ENCODE peak calls at places on chromosomes 7 and 10, in five cellular contexts. V is activated T-cell treated with anti-CD3 and anti-CD28 coated beads, Interleukin-2, amount 50 U/mL, for 24 hours; O is GM12892; Q is frontal cortex; B is AG09319. H is an unnamed sample.

GRCh38 chr7:33590902-33591301 is 314.4 kb upstream of the BMPER start:
- DNase-seq in V (no peak), O (no peak), Q (no peak), B (no peak), H (no peak)

GRCh38 chr10:71970331-71970730 is 6.1 kb downstream of the CHST3 start:
- DNase-seq in V (no peak), O (no peak), Q (no peak), B (no peak), H (no peak)

GRCh38 chr10:80144302-80145131 is 12.0 kb downstream of the PLAC9 start:
- DNase-seq in V (peak; percentile 64), O (no peak), Q (no peak), B (no peak), H (no peak)

GRCh38 chr7:1705339-1705738 is 35.3 kb downstream of the ELFN1 start:
- DNase-seq in V (peak; percentile 7), O (no peak), Q (no peak), B (no peak), H (no peak)

GRCh38 chr10:71225291-71226058 is 13.1 kb downstream of the UNC5B start:
- DNase-seq in V (no peak), O (no peak), Q (peak; percentile 60), B (no peak), H (peak; percentile 61)

GRCh38 chr7:126993626-126994213 is 259.0 kb downstream of the GRM8 start:
- DNase-seq in V (no peak), O (no peak), Q (no peak), B (no peak), H (no peak)

GRCh38 chr10:93299606-93300353 is 182.4 kb downstream of the MYOF start:
- DNase-seq in V (no peak), O (no peak), Q (no peak), B (no peak), H (no peak)

GRCh38 chr7:101868191-101868950 is 50.9 kb downstream of the CUX1 start:
- DNase-seq in V (no peak), O (no peak), Q (no peak), B (no peak), H (no peak)

GRCh38 chr10:34254596-34254995 is 560.5 kb downstream of the PARD3 start:
- DNase-seq in V (no peak), O (no peak), Q (no peak), B (no peak), H (no peak)

GRCh38 chr10:116875897-116876296 is 26.6 kb downstream of the ENO4 start:
- DNase-seq in V (no peak), O (no peak), Q (no peak), B (no peak), H (no peak)

GRCh38 chr7:55540226-55540858 is 32.0 kb downstream of the VOPP1 start:
- DNase-seq in V (no peak), O (no peak), Q (no peak), B (no peak), H (no peak)

GRCh38 chr7:79434098-79434497 is 19.4 kb downstream of the MAGI2 start:
- DNase-seq in V (no peak), O (no peak), Q (no peak), B (no peak), H (no peak)

GRCh38 chr10:123136806-123137642 is 1.3 kb downstream of the HMX3 start:
- DNase-seq in V (peak; percentile 69), O (no peak), Q (no peak), B (no peak), H (no peak)

GRCh38 chr10:89685932-89686331 is 15.5 kb upstream of the KIF20B start:
- DNase-seq in V (no peak), O (no peak), Q (no peak), B (no peak), H (no peak)

GRCh38 chr10:75959209-75959608 is 527.8 kb downstream of the LRMDA start:
- DNase-seq in V (no peak), O (no peak), Q (no peak), B (peak; percentile 49), H (no peak)

GRCh38 chr10:96153065-96153464 is 23.0 kb downstream of the ZNF518A start:
- DNase-seq in V (no peak), O (no peak), Q (no peak), B (no peak), H (no peak)

GRCh38 chr7:25384820-25385560 is 156.7 kb upstream of the NPVF start:
- DNase-seq in V (no peak), O (no peak), Q (no peak), B (no peak), H (no peak)

GRCh38 chr10:91257310-91257709 is 36.8 kb downstream of the PCGF5 start:
- DNase-seq in V (no peak), O (no peak), Q (no peak), B (no peak), H (no peak)

GRCh38 chr7:6221340-6222319 is 50.8 kb downstream of the CYTH3 start:
- DNase-seq in V (no peak), O (no peak), Q (no peak), B (no peak), H (no peak)

GRCh38 chr10:78318305-78318704 is 284.6 kb downstream of the RPS24 start:
- DNase-seq in V (no peak), O (no peak), Q (no peak), B (no peak), H (no peak)

GRCh38 chr10:102262744-102263370 is 17.5 kb downstream of the GBF1 start:
- DNase-seq in V (no peak), O (no peak), Q (no peak), B (no peak), H (no peak)

GRCh38 chr7:35905555-35905954 is 104.7 kb downstream of the SEPTIN7 start:
- DNase-seq in V (no peak), O (no peak), Q (no peak), B (no peak), H (no peak)

GRCh38 chr7:112018305-112019030 is 187.7 kb downstream of the DOCK4 start:
- DNase-seq in V (no peak), O (no peak), Q (no peak), B (peak; percentile 11), H (no peak)

GRCh38 chr10:113780681-113781250 is 29.3 kb downstream of the PLEKHS1 start:
- DNase-seq in V (no peak), O (no peak), Q (peak; percentile 16), B (no peak), H (no peak)

GRCh38 chr7:102400360-102400759 is 4.2 kb downstream of the PRKRIP1 start:
- DNase-seq in V (no peak), O (no peak), Q (no peak), B (no peak), H (no peak)

GRCh38 chr10:100741386-100742066 is 3.9 kb upstream of the PAX2 start:
- DNase-seq in V (no peak), O (no peak), Q (no peak), B (no peak), H (no peak)

GRCh38 chr10:31490858-31491504 is 172.0 kb downstream of the ZEB1 start:
- DNase-seq in V (no peak), O (no peak), Q (no peak), B (peak; percentile 7), H (no peak)

GRCh38 chr10:79128923-79129305 is 60.1 kb downstream of the ZMIZ1 start:
- DNase-seq in V (no peak), O (no peak), Q (no peak), B (no peak), H (no peak)

GRCh38 chr10:53209941-53210611 is 437.5 kb upstream of the MBL2 start:
- DNase-seq in V (no peak), O (no peak), Q (peak; percentile 7), B (no peak), H (no peak)

GRCh38 chr7:123580406-123581161 is 21.0 kb upstream of the ASB15 start:
- DNase-seq in V (no peak), O (no peak), Q (no peak), B (no peak), H (no peak)